ENCODE peak calls at places on chromosome 13, in five cellular contexts. S is bronchial epithelial cell, V is fibroblast of lung, L is IMR-90, P is fibroblast of mammary gland. H is an unnamed sample.

GRCh38 chr13:44197791-44198770 is 175.5 kb upstream of the SERP2 start:
- DNase-seq in S (peak; percentile 45), V (peak; percentile 43), L (peak; percentile 17), P (no peak), H (no peak)

GRCh38 chr13:33612641-33613638 is 205.0 kb upstream of the RFC3 start:
- DNase-seq in S (no peak), V (no peak), L (no peak), P (no peak), H (no peak)

GRCh38 chr13:64551755-64552154 is 2678.4 kb downstream of the PCDH9 start:
- DNase-seq in S (peak; percentile 90), V (peak; percentile 38), L (peak; percentile 62), P (peak; percentile 89), H (no peak)

GRCh38 chr13:78437781-78438180 is 165.6 kb downstream of the POU4F1 start:
- DNase-seq in S (no peak), V (no peak), L (no peak), P (no peak), H (no peak)

GRCh38 chr13:95455782-95456181 is 96.7 kb upstream of the CLDN10 start:
- DNase-seq in S (no peak), V (no peak), L (no peak), P (no peak), H (no peak)

GRCh38 chr13:83881031-83881727 is 1.1 kb downstream of the SLITRK1 start:
- DNase-seq in S (no peak), V (no peak), L (no peak), P (no peak), H (no peak)

GRCh38 chr13:112007191-112007590 is 59.8 kb upstream of the SOX1 start:
- DNase-seq in S (no peak), V (no peak), L (no peak), P (no peak), H (no peak)

GRCh38 chr13:47033216-47033615 is 136.4 kb upstream of the HTR2A start:
- DNase-seq in S (peak; percentile 15), V (peak; percentile 51), L (peak; percentile 55), P (peak; percentile 50), H (no peak)

GRCh38 chr13:53782400-53783030 is 753.9 kb downstream of the OLFM4 start:
- DNase-seq in S (peak; percentile 48), V (peak; percentile 66), L (peak; percentile 17), P (peak; percentile 46), H (no peak)

GRCh38 chr13:34591801-34592454 is 350.1 kb upstream of the NBEA start:
- DNase-seq in S (no peak), V (no peak), L (no peak), P (no peak), H (peak; percentile 43)

GRCh38 chr13:46314587-46314986 is 72.5 kb downstream of the RUBCNL start:
- DNase-seq in S (no peak), V (no peak), L (no peak), P (no peak), H (no peak)

DNA sequence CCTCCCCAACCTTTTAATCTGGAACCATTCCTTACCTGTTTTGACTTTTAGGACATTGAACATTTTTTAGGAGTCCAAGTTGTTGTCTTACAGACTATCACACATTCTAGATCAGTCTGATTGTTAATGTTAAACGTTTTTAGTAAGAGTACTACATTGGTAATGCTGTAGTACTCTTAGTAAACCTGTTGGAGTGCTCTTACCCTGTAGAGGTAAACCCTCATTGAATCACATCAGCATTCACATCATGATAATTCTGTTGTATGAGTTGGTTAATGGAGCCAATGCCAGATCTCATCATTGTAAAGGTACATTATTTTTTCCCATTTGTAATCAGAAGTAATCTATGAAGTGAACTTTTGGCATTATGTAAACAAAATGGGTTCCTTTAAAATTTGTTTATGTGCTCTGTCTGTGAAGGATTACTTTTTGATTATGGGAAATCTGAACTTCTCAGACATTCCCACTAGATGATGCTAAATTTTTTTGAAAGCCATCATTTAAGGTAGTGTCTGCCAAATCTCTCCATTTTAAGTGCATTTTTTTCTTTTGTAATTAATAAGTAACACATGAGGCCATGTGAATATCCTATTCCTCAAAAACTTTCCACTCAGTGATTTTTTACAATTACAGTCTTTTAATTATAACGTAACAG is 55.2 kb downstream of the VWA8 start:
- DNase-seq in S (peak; percentile 72), V (peak; percentile 68), L (peak; percentile 48), P (peak; percentile 68), H (no peak)
- TF ChIP-seq CTCF in S (peak; percentile 64), V (peak; percentile 60), L (peak; percentile 51), P (peak; percentile 72), H (peak; percentile 64)

GRCh38 chr13:26053418-26053980 is 1.7 kb upstream of the SHISA2 start:
- DNase-seq in S (no peak), V (no peak), L (no peak), P (no peak), H (no peak)

GRCh38 chr13:26048745-26049144 is 3.1 kb downstream of the SHISA2 start:
- DNase-seq in S (no peak), V (no peak), L (no peak), P (no peak), H (no peak)

GRCh38 chr13:26051231-26052135 is at the start of gene SHISA2:
- DNase-seq in S (peak; percentile 20), V (peak; percentile 54), L (peak; percentile 31), P (peak; percentile 17), H (peak; percentile 64)

GRCh38 chr13:26050568-26051230 is 1.1 kb downstream of the SHISA2 start:
- DNase-seq in S (no peak), V (no peak), L (no peak), P (no peak), H (peak; percentile 42)

GRCh38 chr13:26052136-26052736 is 420 bp upstream of the SHISA2 start:
- DNase-seq in S (no peak), V (no peak), L (no peak), P (no peak), H (no peak)
- H3K4me3 ChIP-seq in S (no peak overlapping the region), V (no peak overlapping the region), L (peak overlapping the region; percentile 44), P (no peak overlapping the region), H (peak overlapping the region; percentile 73)

GRCh38 chr13:86870388-86870966 is 800.7 kb upstream of the SLITRK5 start:
- DNase-seq in S (peak; percentile 13), V (peak; percentile 49), L (peak; percentile 43), P (peak; percentile 18), H (no peak)
- TF ChIP-seq CTCF in S (peak; percentile 32), V (peak; percentile 54), L (peak; percentile 72), P (peak; percentile 58), H (no peak)

DNA sequence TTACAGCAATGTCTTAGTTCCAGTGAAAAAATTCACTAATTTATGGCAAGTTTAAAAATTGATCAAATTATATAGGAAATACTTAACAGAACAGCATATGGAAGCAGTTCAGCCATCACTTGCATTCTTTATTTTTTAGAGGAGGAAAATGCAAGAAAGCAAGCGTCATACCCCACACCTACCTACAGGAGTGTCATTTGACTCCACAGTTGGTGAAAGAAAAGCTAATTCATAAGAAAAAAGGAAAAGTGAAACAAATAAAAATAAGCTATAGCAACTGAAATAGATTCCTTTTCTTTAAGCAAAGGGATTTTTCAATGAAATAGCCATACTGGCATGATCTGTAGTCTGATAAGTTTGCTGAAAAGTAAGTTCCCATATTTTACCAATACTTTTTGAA is 111.0 kb downstream of the DOCK9 start:
- DNase-seq in S (no peak), V (no peak), L (no peak), P (no peak), H (no peak)
- H3K4me3 ChIP-seq in S (no peak overlapping the region), V (no peak overlapping the region), L (no peak overlapping the region), P (no peak overlapping the region), H (no peak overlapping the region)

GRCh38 chr13:100290165-100290801 is 201.4 kb downstream of the PCCA start:
- DNase-seq in S (no peak), V (peak; percentile 27), L (peak; percentile 44), P (no peak), H (no peak)
- TF ChIP-seq CTCF in S (no peak), V (no peak), L (no peak), P (no peak), H (no peak)

H was measured in psoas muscle.